ENCODE peak calls at places on chromosome 4, in six cellular contexts. One of them, this sample, is unnamed.

GRCh38 chr4:138297743-138298405 is 55.7 kb upstream of the SLC7A11 start:
- DNase-seq in H1: no peak
- DNase-seq in A549: no peak
- DNase-seq in NB4: no peak
- DNase-seq in esophagus squamous epithelium: no peak
- DNase-seq in adrenal gland: no peak
- DNase-seq in this sample: no peak

GRCh38 chr4:20075479-20075878 is 176.2 kb upstream of the SLIT2 start:
- DNase-seq in H1: no peak
- DNase-seq in A549: no peak
- DNase-seq in NB4: no peak
- DNase-seq in esophagus squamous epithelium: no peak
- DNase-seq in adrenal gland: no peak
- DNase-seq in this sample: no peak

GRCh38 chr4:79856196-79856595 is 216.8 kb downstream of the ANTXR2 start:
- DNase-seq in H1: no peak
- DNase-seq in A549: no peak
- DNase-seq in NB4: no peak
- DNase-seq in esophagus squamous epithelium: no peak
- DNase-seq in adrenal gland: no peak
- DNase-seq in this sample: no peak

GRCh38 chr4:20323991-20324390 is 72.3 kb downstream of the SLIT2 start:
- DNase-seq in H1: no peak
- DNase-seq in A549: no peak
- DNase-seq in NB4: no peak
- DNase-seq in esophagus squamous epithelium: no peak
- DNase-seq in adrenal gland: no peak
- DNase-seq in this sample: no peak

GRCh38 chr4:38752393-38752961 is 30.3 kb downstream of the TLR10 start:
- DNase-seq in H1: no peak
- DNase-seq in A549: no peak
- DNase-seq in NB4: peak
- DNase-seq in esophagus squamous epithelium: no peak
- DNase-seq in adrenal gland: no peak
- DNase-seq in this sample: no peak

GRCh38 chr4:68589790-68590189 is 13.7 kb upstream of the UGT2B17 start:
- DNase-seq in H1: no peak
- DNase-seq in A549: no peak
- DNase-seq in NB4: no peak
- DNase-seq in esophagus squamous epithelium: no peak
- DNase-seq in adrenal gland: no peak
- DNase-seq in this sample: no peak

GRCh38 chr4:1196421-1197183 is 24.2 kb upstream of the SPON2 start:
- DNase-seq in H1: no peak
- DNase-seq in A549: no peak
- DNase-seq in NB4: peak
- DNase-seq in esophagus squamous epithelium: no peak
- DNase-seq in adrenal gland: no peak
- DNase-seq in this sample: no peak

GRCh38 chr4:96189761-96190160 is 349.9 kb downstream of the PDHA2 start:
- DNase-seq in H1: no peak
- DNase-seq in A549: no peak
- DNase-seq in NB4: no peak
- DNase-seq in esophagus squamous epithelium: no peak
- DNase-seq in adrenal gland: no peak
- DNase-seq in this sample: no peak

GRCh38 chr4:77852892-77853495 is 9.6 kb upstream of the MRPL1 start:
- DNase-seq in H1: no peak
- DNase-seq in A549: no peak
- DNase-seq in NB4: peak
- DNase-seq in esophagus squamous epithelium: no peak
- DNase-seq in adrenal gland: no peak
- DNase-seq in this sample: no peak

GRCh38 chr4:78710536-78710935 is 65.6 kb upstream of the BMP2K start:
- DNase-seq in H1: no peak
- DNase-seq in A549: no peak
- DNase-seq in NB4: no peak
- DNase-seq in esophagus squamous epithelium: no peak
- DNase-seq in adrenal gland: no peak
- DNase-seq in this sample: no peak

GRCh38 chr4:165476214-165477098 is 97.6 kb downstream of the CPE start:
- DNase-seq in H1: no peak
- DNase-seq in A549: no peak
- DNase-seq in NB4: no peak
- DNase-seq in esophagus squamous epithelium: no peak
- DNase-seq in adrenal gland: peak
- DNase-seq in this sample: no peak

GRCh38 chr4:173170210-173170778 is 1.7 kb downstream of the GALNT7 start:
- DNase-seq in H1: no peak
- DNase-seq in A549: no peak
- DNase-seq in NB4: no peak
- DNase-seq in esophagus squamous epithelium: no peak
- DNase-seq in adrenal gland: no peak
- DNase-seq in this sample: no peak

GRCh38 chr4:113116414-113117345 is 67.2 kb downstream of the ANK2 start:
- DNase-seq in H1: no peak
- DNase-seq in A549: no peak
- DNase-seq in NB4: no peak
- DNase-seq in esophagus squamous epithelium: no peak
- DNase-seq in adrenal gland: peak
- DNase-seq in this sample: no peak

GRCh38 chr4:673349-674091 is 556 bp downstream of the ATP5ME start:
- DNase-seq in H1: no peak
- DNase-seq in A549: no peak
- DNase-seq in NB4: peak
- DNase-seq in esophagus squamous epithelium: no peak
- DNase-seq in adrenal gland: peak
- DNase-seq in this sample: no peak

GRCh38 chr4:123744664-123745290 is 348.2 kb downstream of the SPRY1 start:
- DNase-seq in H1: no peak
- DNase-seq in A549: no peak
- DNase-seq in NB4: peak
- DNase-seq in esophagus squamous epithelium: no peak
- DNase-seq in adrenal gland: peak
- DNase-seq in this sample: no peak

GRCh38 chr4:130403221-130403620 is 1307.3 kb downstream of the C4orf33 start:
- DNase-seq in H1: no peak
- DNase-seq in A549: no peak
- DNase-seq in NB4: no peak
- DNase-seq in esophagus squamous epithelium: no peak
- DNase-seq in adrenal gland: no peak
- DNase-seq in this sample: no peak

GRCh38 chr4:145734051-145734450 is 54.1 kb downstream of the C4orf51 start:
- DNase-seq in H1: no peak
- DNase-seq in A549: no peak
- DNase-seq in NB4: no peak
- DNase-seq in esophagus squamous epithelium: no peak
- DNase-seq in adrenal gland: no peak
- DNase-seq in this sample: no peak

GRCh38 chr4:132132433-132132832 is 1016.7 kb upstream of the PCDH10 start:
- DNase-seq in H1: no peak
- DNase-seq in A549: no peak
- DNase-seq in NB4: no peak
- DNase-seq in esophagus squamous epithelium: no peak
- DNase-seq in adrenal gland: no peak
- DNase-seq in this sample: no peak

GRCh38 chr4:152534541-152535231 is 1.2 kb downstream of the FBXW7 start:
- DNase-seq in H1: peak
- DNase-seq in A549: no peak
- DNase-seq in NB4: peak
- DNase-seq in esophagus squamous epithelium: no peak
- DNase-seq in adrenal gland: peak
- DNase-seq in this sample: peak

GRCh38 chr4:126375462-126376054 is 1060.8 kb downstream of the FAT4 start:
- DNase-seq in H1: no peak
- DNase-seq in A549: no peak
- DNase-seq in NB4: no peak
- DNase-seq in esophagus squamous epithelium: no peak
- DNase-seq in adrenal gland: no peak
- DNase-seq in this sample: no peak

GRCh38 chr4:137420901-137421384 is 111.4 kb downstream of the PCDH18 start:
- DNase-seq in H1: no peak
- DNase-seq in A549: no peak
- DNase-seq in NB4: no peak
- DNase-seq in esophagus squamous epithelium: no peak
- DNase-seq in adrenal gland: no peak
- DNase-seq in this sample: no peak

GRCh38 chr4:2831611-2832308 is 11.9 kb upstream of the ADD1 start:
- DNase-seq in H1: no peak
- DNase-seq in A549: no peak
- DNase-seq in NB4: no peak
- DNase-seq in esophagus squamous epithelium: no peak
- DNase-seq in adrenal gland: peak
- DNase-seq in this sample: no peak

GRCh38 chr4:122827899-122828601 is 1.4 kb downstream of the FGF2 start:
- DNase-seq in H1: peak
- DNase-seq in A549: peak
- DNase-seq in NB4: peak
- DNase-seq in esophagus squamous epithelium: no peak
- DNase-seq in adrenal gland: no peak
- DNase-seq in this sample: peak

GRCh38 chr4:7650606-7651400 is 216.1 kb upstream of the PSAPL1 start:
- DNase-seq in H1: peak
- DNase-seq in A549: no peak
- DNase-seq in NB4: no peak
- DNase-seq in esophagus squamous epithelium: no peak
- DNase-seq in adrenal gland: no peak
- DNase-seq in this sample: no peak

GRCh38 chr4:53929955-53930798 is 134.2 kb downstream of the CHIC2 start:
- DNase-seq in H1: peak
- DNase-seq in A549: peak
- DNase-seq in NB4: peak
- DNase-seq in esophagus squamous epithelium: no peak
- DNase-seq in adrenal gland: peak
- DNase-seq in this sample: peak

GRCh38 chr4:41215969-41216293 is 1.6 kb upstream of the APBB2 start:
- DNase-seq in H1: peak
- DNase-seq in A549: no peak
- DNase-seq in NB4: no peak
- DNase-seq in esophagus squamous epithelium: no peak
- DNase-seq in adrenal gland: no peak
- DNase-seq in this sample: no peak

GRCh38 chr4:37803348-37803973 is 23.0 kb upstream of the PGM2 start:
- DNase-seq in H1: no peak
- DNase-seq in A549: no peak
- DNase-seq in NB4: peak
- DNase-seq in esophagus squamous epithelium: no peak
- DNase-seq in adrenal gland: no peak
- DNase-seq in this sample: no peak

DNA sequence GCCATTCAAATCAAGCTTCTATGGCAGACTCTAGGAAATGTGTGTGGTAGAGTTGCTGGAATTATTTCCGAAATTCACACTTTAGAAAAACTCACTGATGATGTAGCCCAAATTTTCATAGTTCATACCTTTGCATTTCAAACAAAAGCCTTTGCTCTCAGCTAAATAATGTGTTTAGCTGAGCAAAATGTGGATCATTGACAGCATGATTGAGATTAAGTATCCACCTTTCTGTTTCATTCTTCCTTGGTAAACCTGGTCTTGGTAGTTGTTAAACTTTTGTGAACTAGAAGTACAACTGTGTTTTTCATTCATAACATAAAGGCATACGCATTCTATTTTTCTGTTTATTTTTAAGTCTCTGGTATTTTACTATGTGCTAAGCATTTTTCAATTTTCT is 7.2 kb downstream of the PCDH7 start:
- DNase-seq in H1: no peak
- DNase-seq in A549: no peak
- DNase-seq in NB4: no peak
- DNase-seq in esophagus squamous epithelium: no peak
- DNase-seq in adrenal gland: no peak
- DNase-seq in this sample: no peak
- H3K4me3 ChIP-seq in H1: no peak
- H3K4me3 ChIP-seq in A549: no peak
- H3K4me3 ChIP-seq in NB4: no peak
- H3K4me3 ChIP-seq in esophagus squamous epithelium: peak
- H3K4me3 ChIP-seq in adrenal gland: no peak
- H3K4me3 ChIP-seq in this sample: no peak

DNA sequence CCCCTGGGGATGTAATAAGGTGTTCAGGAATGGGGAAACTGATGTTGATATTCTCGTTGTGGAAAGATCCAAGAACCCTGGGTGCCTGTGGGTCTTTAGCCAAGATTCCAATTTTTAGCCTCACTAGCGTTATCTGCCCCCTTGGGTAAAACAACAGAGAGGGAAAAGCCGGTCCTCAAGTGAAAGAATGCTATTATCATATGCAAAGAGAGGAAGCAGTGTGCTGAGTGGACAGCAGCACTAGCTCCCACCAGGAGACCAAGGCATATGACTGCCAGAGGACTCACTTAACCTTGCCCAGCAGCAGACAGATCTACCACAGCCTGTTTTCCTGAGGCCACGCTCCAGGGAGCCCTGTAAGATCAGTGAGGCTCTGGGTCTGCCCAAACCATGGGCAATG is 257.9 kb upstream of the CPEB2 start:
- DNase-seq in H1: no peak
- DNase-seq in A549: no peak
- DNase-seq in NB4: no peak
- DNase-seq in esophagus squamous epithelium: no peak
- DNase-seq in adrenal gland: no peak
- DNase-seq in this sample: no peak
- TF ChIP-seq CTCF in H1: no peak
- TF ChIP-seq CTCF in A549: no peak
- TF ChIP-seq CTCF in NB4: no peak
- TF ChIP-seq CTCF in esophagus squamous epithelium: no peak
- TF ChIP-seq CTCF in adrenal gland: no peak
- TF ChIP-seq CTCF in this sample: no peak

DNA sequence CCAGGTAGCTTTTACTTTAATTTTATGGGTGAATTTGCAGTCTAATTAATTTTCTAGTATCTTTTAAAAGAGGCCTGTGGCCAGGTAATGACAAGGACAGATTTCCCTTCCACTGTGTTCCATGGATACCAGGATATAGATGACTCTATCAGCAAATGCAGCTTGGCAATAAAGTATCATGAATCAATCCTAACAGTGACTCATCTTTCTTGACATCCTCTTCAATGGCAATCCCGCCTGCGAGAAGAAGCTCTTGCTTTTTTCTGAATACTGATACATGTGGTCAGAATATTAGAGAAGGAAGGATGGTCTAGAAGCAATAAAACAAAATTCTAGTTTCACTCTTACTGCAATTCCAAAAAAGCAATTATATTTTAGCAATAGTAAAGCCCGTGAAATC is 267.8 kb downstream of the DTHD1 start:
- DNase-seq in H1: no peak
- DNase-seq in A549: no peak
- DNase-seq in NB4: no peak
- DNase-seq in esophagus squamous epithelium: no peak
- DNase-seq in adrenal gland: no peak
- DNase-seq in this sample: no peak
- TF ChIP-seq POLR2A in H1: no peak
- TF ChIP-seq POLR2A in A549: no peak
- TF ChIP-seq POLR2A in NB4: no peak
- TF ChIP-seq POLR2A in esophagus squamous epithelium: no peak
- TF ChIP-seq POLR2A in adrenal gland: no peak
- TF ChIP-seq POLR2A in this sample: no peak

DNA sequence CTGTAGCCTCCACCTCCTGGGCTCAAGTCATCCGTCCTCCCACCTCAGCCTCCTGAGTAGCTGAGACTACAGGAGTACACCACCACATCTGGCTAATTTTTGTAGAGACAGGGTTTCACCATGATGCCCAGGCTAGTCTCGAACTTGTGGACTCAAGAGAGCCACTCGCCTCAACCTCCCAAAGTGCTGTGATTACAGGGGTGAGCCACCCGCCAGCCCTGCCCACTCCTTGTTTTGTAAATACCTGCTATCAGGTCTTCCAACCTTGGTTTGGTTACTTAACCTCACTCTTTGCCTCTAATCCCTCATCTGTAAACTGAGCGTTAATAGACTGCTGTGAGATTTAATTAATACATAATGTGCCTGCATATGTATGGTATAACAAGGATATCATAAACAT is 803 bp downstream of the CNGA1 start:
- DNase-seq in H1: no peak
- DNase-seq in A549: no peak
- DNase-seq in NB4: no peak
- DNase-seq in esophagus squamous epithelium: no peak
- DNase-seq in adrenal gland: no peak
- DNase-seq in this sample: no peak
- H3K4me3 ChIP-seq in H1: peak
- H3K4me3 ChIP-seq in A549: peak
- H3K4me3 ChIP-seq in NB4: no peak
- H3K4me3 ChIP-seq in esophagus squamous epithelium: peak
- H3K4me3 ChIP-seq in adrenal gland: no peak
- H3K4me3 ChIP-seq in this sample: no peak

This sample was measured in lower leg skin.